ENCODE peak calls at places on chromosomes 6 and 20, in seven cellular contexts. One of them, this sample, is unnamed.

GRCh38 chr6:25370175-25371036 is 91.2 kb downstream of the CARMIL1 start:
- DNase-seq in fibroblast of lung: no peak
- DNase-seq in KG1: no peak
- DNase-seq in SW 1271: no peak
- DNase-seq in activated T-cell treated with anti-CD3 and anti-CD28 coated beads, Interleukin-2, amount 50 U/mL, for 48 hours: peak
- DNase-seq in T-helper 22 cell: no peak
- DNase-seq in activated naive CD4-positive, alpha-beta T cell: no peak
- DNase-seq in this sample: no peak

GRCh38 chr20:46953596-46953995 is 59.0 kb downstream of the EYA2 start:
- DNase-seq in fibroblast of lung: no peak
- DNase-seq in KG1: no peak
- DNase-seq in SW 1271: no peak
- DNase-seq in activated T-cell treated with anti-CD3 and anti-CD28 coated beads, Interleukin-2, amount 50 U/mL, for 48 hours: no peak
- DNase-seq in T-helper 22 cell: no peak
- DNase-seq in activated naive CD4-positive, alpha-beta T cell: no peak
- DNase-seq in this sample: no peak

GRCh38 chr6:21941926-21942325 is 348.4 kb downstream of the SOX4 start:
- DNase-seq in fibroblast of lung: no peak
- DNase-seq in KG1: no peak
- DNase-seq in SW 1271: no peak
- DNase-seq in activated T-cell treated with anti-CD3 and anti-CD28 coated beads, Interleukin-2, amount 50 U/mL, for 48 hours: no peak
- DNase-seq in T-helper 22 cell: no peak
- DNase-seq in activated naive CD4-positive, alpha-beta T cell: no peak
- DNase-seq in this sample: no peak

GRCh38 chr6:44092312-44092884 is 34.9 kb downstream of the MRPL14 start:
- DNase-seq in fibroblast of lung: no peak
- DNase-seq in KG1: no peak
- DNase-seq in SW 1271: no peak
- DNase-seq in activated T-cell treated with anti-CD3 and anti-CD28 coated beads, Interleukin-2, amount 50 U/mL, for 48 hours: no peak
- DNase-seq in T-helper 22 cell: no peak
- DNase-seq in activated naive CD4-positive, alpha-beta T cell: no peak
- DNase-seq in this sample: no peak

GRCh38 chr6:89221971-89222887 is 5.1 kb upstream of the GABRR1 start:
- DNase-seq in fibroblast of lung: no peak
- DNase-seq in KG1: no peak
- DNase-seq in SW 1271: no peak
- DNase-seq in activated T-cell treated with anti-CD3 and anti-CD28 coated beads, Interleukin-2, amount 50 U/mL, for 48 hours: no peak
- DNase-seq in T-helper 22 cell: no peak
- DNase-seq in activated naive CD4-positive, alpha-beta T cell: no peak
- DNase-seq in this sample: no peak

GRCh38 chr6:73739097-73739496 is 43.1 kb downstream of the CD109 start:
- DNase-seq in fibroblast of lung: peak
- DNase-seq in KG1: peak
- DNase-seq in SW 1271: peak
- DNase-seq in activated T-cell treated with anti-CD3 and anti-CD28 coated beads, Interleukin-2, amount 50 U/mL, for 48 hours: no peak
- DNase-seq in T-helper 22 cell: no peak
- DNase-seq in activated naive CD4-positive, alpha-beta T cell: no peak
- DNase-seq in this sample: peak

GRCh38 chr6:170596426-170596825 is 12.0 kb upstream of the PDCD2 start:
- DNase-seq in fibroblast of lung: no peak
- DNase-seq in KG1: no peak
- DNase-seq in SW 1271: no peak
- DNase-seq in activated T-cell treated with anti-CD3 and anti-CD28 coated beads, Interleukin-2, amount 50 U/mL, for 48 hours: no peak
- DNase-seq in T-helper 22 cell: no peak
- DNase-seq in activated naive CD4-positive, alpha-beta T cell: no peak
- DNase-seq in this sample: no peak

GRCh38 chr6:52286798-52287432 is 2.4 kb upstream of the MCM3 start:
- DNase-seq in fibroblast of lung: peak
- DNase-seq in KG1: peak
- DNase-seq in SW 1271: peak
- DNase-seq in activated T-cell treated with anti-CD3 and anti-CD28 coated beads, Interleukin-2, amount 50 U/mL, for 48 hours: peak
- DNase-seq in T-helper 22 cell: peak
- DNase-seq in activated naive CD4-positive, alpha-beta T cell: peak
- DNase-seq in this sample: no peak

GRCh38 chr6:15811107-15811506 is 148.3 kb upstream of the DTNBP1 start:
- DNase-seq in fibroblast of lung: no peak
- DNase-seq in KG1: no peak
- DNase-seq in SW 1271: no peak
- DNase-seq in activated T-cell treated with anti-CD3 and anti-CD28 coated beads, Interleukin-2, amount 50 U/mL, for 48 hours: no peak
- DNase-seq in T-helper 22 cell: no peak
- DNase-seq in activated naive CD4-positive, alpha-beta T cell: no peak
- DNase-seq in this sample: no peak

GRCh38 chr6:44925100-44925739 is 402.9 kb upstream of the RUNX2 start:
- DNase-seq in fibroblast of lung: no peak
- DNase-seq in KG1: peak
- DNase-seq in SW 1271: no peak
- DNase-seq in activated T-cell treated with anti-CD3 and anti-CD28 coated beads, Interleukin-2, amount 50 U/mL, for 48 hours: no peak
- DNase-seq in T-helper 22 cell: peak
- DNase-seq in activated naive CD4-positive, alpha-beta T cell: no peak
- DNase-seq in this sample: peak

GRCh38 chr6:42502990-42503389 is 51.3 kb upstream of the TRERF1 start:
- DNase-seq in fibroblast of lung: no peak
- DNase-seq in KG1: no peak
- DNase-seq in SW 1271: no peak
- DNase-seq in activated T-cell treated with anti-CD3 and anti-CD28 coated beads, Interleukin-2, amount 50 U/mL, for 48 hours: no peak
- DNase-seq in T-helper 22 cell: no peak
- DNase-seq in activated naive CD4-positive, alpha-beta T cell: no peak
- DNase-seq in this sample: no peak

GRCh38 chr20:58825450-58825849 is 25.3 kb downstream of the GNAS-AS1 start:
- DNase-seq in fibroblast of lung: no peak
- DNase-seq in KG1: no peak
- DNase-seq in SW 1271: no peak
- DNase-seq in activated T-cell treated with anti-CD3 and anti-CD28 coated beads, Interleukin-2, amount 50 U/mL, for 48 hours: no peak
- DNase-seq in T-helper 22 cell: no peak
- DNase-seq in activated naive CD4-positive, alpha-beta T cell: no peak
- DNase-seq in this sample: no peak

GRCh38 chr20:51579137-51579536 is 36.6 kb upstream of the NFATC2 start:
- DNase-seq in fibroblast of lung: no peak
- DNase-seq in KG1: no peak
- DNase-seq in SW 1271: no peak
- DNase-seq in activated T-cell treated with anti-CD3 and anti-CD28 coated beads, Interleukin-2, amount 50 U/mL, for 48 hours: no peak
- DNase-seq in T-helper 22 cell: no peak
- DNase-seq in activated naive CD4-positive, alpha-beta T cell: no peak
- DNase-seq in this sample: no peak

GRCh38 chr6:167481527-167481926 is 156.6 kb downstream of the TTLL2 start:
- DNase-seq in fibroblast of lung: no peak
- DNase-seq in KG1: no peak
- DNase-seq in SW 1271: no peak
- DNase-seq in activated T-cell treated with anti-CD3 and anti-CD28 coated beads, Interleukin-2, amount 50 U/mL, for 48 hours: no peak
- DNase-seq in T-helper 22 cell: no peak
- DNase-seq in activated naive CD4-positive, alpha-beta T cell: no peak
- DNase-seq in this sample: peak

GRCh38 chr6:83183082-83183828 is 9.8 kb downstream of the PGM3 start:
- DNase-seq in fibroblast of lung: peak
- DNase-seq in KG1: no peak
- DNase-seq in SW 1271: peak
- DNase-seq in activated T-cell treated with anti-CD3 and anti-CD28 coated beads, Interleukin-2, amount 50 U/mL, for 48 hours: no peak
- DNase-seq in T-helper 22 cell: no peak
- DNase-seq in activated naive CD4-positive, alpha-beta T cell: no peak
- DNase-seq in this sample: no peak

GRCh38 chr6:36386495-36387439 is 702 bp downstream of the ETV7 start:
- DNase-seq in fibroblast of lung: peak
- DNase-seq in KG1: no peak
- DNase-seq in SW 1271: no peak
- DNase-seq in activated T-cell treated with anti-CD3 and anti-CD28 coated beads, Interleukin-2, amount 50 U/mL, for 48 hours: peak
- DNase-seq in T-helper 22 cell: no peak
- DNase-seq in activated naive CD4-positive, alpha-beta T cell: no peak
- DNase-seq in this sample: peak

GRCh38 chr20:60123652-60124051 is 165.4 kb downstream of the CDH26 start:
- DNase-seq in fibroblast of lung: no peak
- DNase-seq in KG1: no peak
- DNase-seq in SW 1271: no peak
- DNase-seq in activated T-cell treated with anti-CD3 and anti-CD28 coated beads, Interleukin-2, amount 50 U/mL, for 48 hours: no peak
- DNase-seq in T-helper 22 cell: no peak
- DNase-seq in activated naive CD4-positive, alpha-beta T cell: no peak
- DNase-seq in this sample: no peak

GRCh38 chr6:129542705-129543104 is 167.3 kb downstream of the ARHGAP18 start:
- DNase-seq in fibroblast of lung: no peak
- DNase-seq in KG1: no peak
- DNase-seq in SW 1271: no peak
- DNase-seq in activated T-cell treated with anti-CD3 and anti-CD28 coated beads, Interleukin-2, amount 50 U/mL, for 48 hours: no peak
- DNase-seq in T-helper 22 cell: no peak
- DNase-seq in activated naive CD4-positive, alpha-beta T cell: no peak
- DNase-seq in this sample: no peak

GRCh38 chr6:136113736-136114173 is 136.4 kb downstream of the MTFR2 start:
- DNase-seq in fibroblast of lung: peak
- DNase-seq in KG1: no peak
- DNase-seq in SW 1271: no peak
- DNase-seq in activated T-cell treated with anti-CD3 and anti-CD28 coated beads, Interleukin-2, amount 50 U/mL, for 48 hours: no peak
- DNase-seq in T-helper 22 cell: no peak
- DNase-seq in activated naive CD4-positive, alpha-beta T cell: no peak
- DNase-seq in this sample: peak

GRCh38 chr6:37025621-37026466 is 20.4 kb downstream of the FGD2 start:
- DNase-seq in fibroblast of lung: no peak
- DNase-seq in KG1: no peak
- DNase-seq in SW 1271: no peak
- DNase-seq in activated T-cell treated with anti-CD3 and anti-CD28 coated beads, Interleukin-2, amount 50 U/mL, for 48 hours: no peak
- DNase-seq in T-helper 22 cell: no peak
- DNase-seq in activated naive CD4-positive, alpha-beta T cell: no peak
- DNase-seq in this sample: no peak

GRCh38 chr20:23565503-23566056 is 2.7 kb downstream of the CST9L start:
- DNase-seq in fibroblast of lung: no peak
- DNase-seq in KG1: no peak
- DNase-seq in SW 1271: no peak
- DNase-seq in activated T-cell treated with anti-CD3 and anti-CD28 coated beads, Interleukin-2, amount 50 U/mL, for 48 hours: no peak
- DNase-seq in T-helper 22 cell: no peak
- DNase-seq in activated naive CD4-positive, alpha-beta T cell: no peak
- DNase-seq in this sample: no peak

GRCh38 chr20:50008007-50008406 is 25.2 kb downstream of the SNAI1 start:
- DNase-seq in fibroblast of lung: no peak
- DNase-seq in KG1: no peak
- DNase-seq in SW 1271: no peak
- DNase-seq in activated T-cell treated with anti-CD3 and anti-CD28 coated beads, Interleukin-2, amount 50 U/mL, for 48 hours: no peak
- DNase-seq in T-helper 22 cell: no peak
- DNase-seq in activated naive CD4-positive, alpha-beta T cell: no peak
- DNase-seq in this sample: no peak

GRCh38 chr20:31863296-31864085 is 6.8 kb downstream of the DUSP15 start:
- DNase-seq in fibroblast of lung: no peak
- DNase-seq in KG1: no peak
- DNase-seq in SW 1271: no peak
- DNase-seq in activated T-cell treated with anti-CD3 and anti-CD28 coated beads, Interleukin-2, amount 50 U/mL, for 48 hours: no peak
- DNase-seq in T-helper 22 cell: no peak
- DNase-seq in activated naive CD4-positive, alpha-beta T cell: no peak
- DNase-seq in this sample: no peak